ENCODE peak calls at places on chromosomes 16 and 17, in seven cellular contexts. One of them, this sample, is unnamed.
A peak's percentile ranks its signal among the peaks of the same experiment; 100 is the strongest.

GRCh38 chr17:73121513-73121912 is 29.0 kb upstream of the SLC39A11 start:
- DNase-seq in tibial nerve: no peak
- DNase-seq in H9: no peak
- DNase-seq in left lung: no peak
- DNase-seq in tibial artery: no peak
- DNase-seq in cardiac muscle cell: no peak
- DNase-seq in Panc1: no peak
- DNase-seq in this sample: no peak

GRCh38 chr17:15171433-15172047 is 93.6 kb downstream of the PMP22 start:
- DNase-seq in tibial artery: peak; percentile 54
- DNase-seq in cardiac muscle cell: peak; percentile 83
- DNase-seq in left lung: peak; percentile 83
- DNase-seq in H9: peak; percentile 91
- DNase-seq in tibial nerve: peak; percentile 47
- DNase-seq in Panc1: peak; percentile 22
- DNase-seq in this sample: peak; percentile 71

GRCh38 chr16:2798723-2799204 is 494 bp downstream of the PRSS41 start:
- DNase-seq in H9: peak; percentile 24
- DNase-seq in tibial artery: no peak
- DNase-seq in tibial nerve: no peak
- DNase-seq in cardiac muscle cell: no peak
- DNase-seq in left lung: no peak
- DNase-seq in Panc1: no peak
- DNase-seq in this sample: no peak

GRCh38 chr17:64546716-64547115 is 39.9 kb downstream of the CEP95 start:
- DNase-seq in left lung: no peak
- DNase-seq in Panc1: no peak
- DNase-seq in tibial artery: no peak
- DNase-seq in H9: no peak
- DNase-seq in tibial nerve: no peak
- DNase-seq in cardiac muscle cell: no peak
- DNase-seq in this sample: no peak

GRCh38 chr16:56294599-56294998 is 103.3 kb downstream of the GNAO1 start:
- DNase-seq in left lung: no peak
- DNase-seq in tibial nerve: no peak
- DNase-seq in tibial artery: no peak
- DNase-seq in Panc1: no peak
- DNase-seq in cardiac muscle cell: peak; percentile 80
- DNase-seq in H9: no peak
- DNase-seq in this sample: no peak

GRCh38 chr17:64622931-64623654 is 39.0 kb downstream of the SMURF2 start:
- DNase-seq in tibial nerve: no peak
- DNase-seq in tibial artery: no peak
- DNase-seq in Panc1: peak; percentile 55
- DNase-seq in H9: no peak
- DNase-seq in cardiac muscle cell: peak; percentile 72
- DNase-seq in left lung: no peak
- DNase-seq in this sample: no peak

GRCh38 chr17:81869221-81870154 is 1.6 kb downstream of the ARHGDIA start:
- DNase-seq in left lung: no peak
- DNase-seq in cardiac muscle cell: peak; percentile 50
- DNase-seq in Panc1: no peak
- DNase-seq in tibial artery: no peak
- DNase-seq in tibial nerve: no peak
- DNase-seq in H9: peak; percentile 86
- DNase-seq in this sample: peak; percentile 79

GRCh38 chr17:36183811-36184765 is 7.7 kb upstream of the TBC1D3B start:
- DNase-seq in cardiac muscle cell: no peak
- DNase-seq in tibial artery: no peak
- DNase-seq in H9: no peak
- DNase-seq in Panc1: no peak
- DNase-seq in tibial nerve: no peak
- DNase-seq in left lung: peak; percentile 79
- DNase-seq in this sample: no peak

GRCh38 chr16:19523559-19524355 is at the start of gene CCP110:
- DNase-seq in tibial artery: peak; percentile 98
- DNase-seq in cardiac muscle cell: peak; percentile 97
- DNase-seq in left lung: peak; percentile 99
- DNase-seq in tibial nerve: peak; percentile 93
- DNase-seq in Panc1: peak; percentile 89
- DNase-seq in H9: peak; percentile 96
- DNase-seq in this sample: peak; percentile 95

GRCh38 chr17:64118452-64118979 is 11.4 kb downstream of the ERN1 start:
- DNase-seq in tibial nerve: no peak
- DNase-seq in cardiac muscle cell: peak; percentile 52
- DNase-seq in H9: peak; percentile 21
- DNase-seq in tibial artery: peak; percentile 56
- DNase-seq in left lung: no peak
- DNase-seq in Panc1: no peak
- DNase-seq in this sample: peak; percentile 77

GRCh38 chr17:10197721-10198508 is 491 bp downstream of the GAS7 start:
- DNase-seq in left lung: peak; percentile 89
- DNase-seq in tibial artery: no peak
- DNase-seq in Panc1: no peak
- DNase-seq in H9: peak; percentile 49
- DNase-seq in tibial nerve: no peak
- DNase-seq in cardiac muscle cell: no peak
- DNase-seq in this sample: peak; percentile 80

GRCh38 chr16:23678430-23679273 is at the start of gene PLK1:
- DNase-seq in cardiac muscle cell: peak; percentile 87
- DNase-seq in tibial nerve: peak; percentile 41
- DNase-seq in tibial artery: peak; percentile 65
- DNase-seq in Panc1: peak; percentile 71
- DNase-seq in left lung: peak; percentile 95
- DNase-seq in H9: peak; percentile 92
- DNase-seq in this sample: peak; percentile 58

GRCh38 chr16:9114842-9115241 is 23.4 kb downstream of the HAPSTR1 start:
- DNase-seq in left lung: no peak
- DNase-seq in cardiac muscle cell: no peak
- DNase-seq in H9: no peak
- DNase-seq in Panc1: no peak
- DNase-seq in tibial artery: no peak
- DNase-seq in tibial nerve: no peak
- DNase-seq in this sample: no peak

GRCh38 chr17:6497496-6498221 is 53.4 kb downstream of the PIMREG start:
- DNase-seq in left lung: no peak
- DNase-seq in Panc1: no peak
- DNase-seq in tibial artery: no peak
- DNase-seq in cardiac muscle cell: no peak
- DNase-seq in tibial nerve: no peak
- DNase-seq in H9: peak; percentile 72
- DNase-seq in this sample: no peak

GRCh38 chr17:74271902-74272563 is 2.0 kb upstream of the DNAI2 start:
- DNase-seq in Panc1: no peak
- DNase-seq in cardiac muscle cell: peak; percentile 59
- DNase-seq in H9: no peak
- DNase-seq in tibial nerve: peak; percentile 48
- DNase-seq in left lung: no peak
- DNase-seq in tibial artery: peak; percentile 26
- DNase-seq in this sample: no peak

GRCh38 chr16:49183911-49184310 is 97.7 kb downstream of the CBLN1 start:
- DNase-seq in tibial artery: no peak
- DNase-seq in tibial nerve: no peak
- DNase-seq in left lung: no peak
- DNase-seq in cardiac muscle cell: no peak
- DNase-seq in Panc1: no peak
- DNase-seq in H9: peak; percentile 73
- DNase-seq in this sample: no peak

GRCh38 chr16:86587487-86587886 is 9.1 kb downstream of the FOXL1 start:
- DNase-seq in cardiac muscle cell: no peak
- DNase-seq in Panc1: no peak
- DNase-seq in H9: no peak
- DNase-seq in tibial nerve: no peak
- DNase-seq in left lung: no peak
- DNase-seq in tibial artery: no peak
- DNase-seq in this sample: no peak

GRCh38 chr17:285751-286422 is 66.7 kb downstream of the RPH3AL start:
- DNase-seq in tibial artery: no peak
- DNase-seq in tibial nerve: no peak
- DNase-seq in cardiac muscle cell: no peak
- DNase-seq in Panc1: no peak
- DNase-seq in left lung: peak; percentile 62
- DNase-seq in H9: no peak
- DNase-seq in this sample: no peak

GRCh38 chr16:87203060-87203656 is 114.0 kb downstream of the C16orf95 start:
- DNase-seq in tibial artery: peak; percentile 64
- DNase-seq in Panc1: peak; percentile 43
- DNase-seq in left lung: peak; percentile 86
- DNase-seq in tibial nerve: peak; percentile 59
- DNase-seq in H9: peak; percentile 88
- DNase-seq in cardiac muscle cell: peak; percentile 86
- DNase-seq in this sample: peak; percentile 71

GRCh38 chr16:4795181-4795827 is at the start of gene SMIM22:
- DNase-seq in tibial nerve: no peak
- DNase-seq in H9: no peak
- DNase-seq in Panc1: no peak
- DNase-seq in cardiac muscle cell: no peak
- DNase-seq in left lung: peak; percentile 85
- DNase-seq in tibial artery: no peak
- DNase-seq in this sample: peak; percentile 93

GRCh38 chr16:4797805-4798252 is 2.7 kb downstream of the SMIM22 start:
- DNase-seq in H9: no peak
- DNase-seq in cardiac muscle cell: no peak
- DNase-seq in Panc1: no peak
- DNase-seq in tibial nerve: no peak
- DNase-seq in tibial artery: no peak
- DNase-seq in left lung: no peak
- DNase-seq in this sample: no peak

GRCh38 chr16:4795828-4796572 is 831 bp downstream of the SMIM22 start:
- DNase-seq in Panc1: no peak
- DNase-seq in tibial artery: no peak
- DNase-seq in H9: no peak
- DNase-seq in cardiac muscle cell: no peak
- DNase-seq in left lung: no peak
- DNase-seq in tibial nerve: no peak
- DNase-seq in this sample: no peak

GRCh38 chr16:4798456-4798855 is 3.3 kb downstream of the SMIM22 start:
- DNase-seq in H9: no peak
- DNase-seq in Panc1: no peak
- DNase-seq in tibial nerve: no peak
- DNase-seq in cardiac muscle cell: no peak
- DNase-seq in tibial artery: no peak
- DNase-seq in left lung: no peak
- DNase-seq in this sample: no peak

GRCh38 chr16:4796982-4797804 is 2.0 kb downstream of the SMIM22 start:
- DNase-seq in cardiac muscle cell: no peak
- DNase-seq in tibial nerve: no peak
- DNase-seq in H9: no peak
- DNase-seq in tibial artery: no peak
- DNase-seq in Panc1: no peak
- DNase-seq in left lung: no peak
- DNase-seq in this sample: no peak
- TF ChIP-seq CTCF in cardiac muscle cell: no peak
- TF ChIP-seq CTCF in tibial nerve: no peak
- TF ChIP-seq CTCF in H9: no peak
- TF ChIP-seq CTCF in tibial artery: no peak
- TF ChIP-seq CTCF in Panc1: no peak
- TF ChIP-seq CTCF in left lung: no peak
- TF ChIP-seq CTCF in this sample: no peak

GRCh38 chr17:8160741-8161221 is 2.0 kb downstream of the VAMP2 start:
- DNase-seq in Panc1: no peak
- DNase-seq in left lung: no peak
- DNase-seq in H9: no peak
- DNase-seq in tibial nerve: no peak
- DNase-seq in cardiac muscle cell: no peak
- DNase-seq in tibial artery: no peak
- DNase-seq in this sample: no peak

GRCh38 chr17:8159032-8159400 is 3.7 kb downstream of the VAMP2 start:
- DNase-seq in tibial artery: no peak
- DNase-seq in left lung: no peak
- DNase-seq in cardiac muscle cell: no peak
- DNase-seq in tibial nerve: no peak
- DNase-seq in Panc1: no peak
- DNase-seq in H9: no peak
- DNase-seq in this sample: no peak

GRCh38 chr17:8160224-8160577 is 2.5 kb downstream of the VAMP2 start:
- DNase-seq in tibial artery: no peak
- DNase-seq in H9: no peak
- DNase-seq in cardiac muscle cell: no peak
- DNase-seq in Panc1: no peak
- DNase-seq in tibial nerve: no peak
- DNase-seq in left lung: no peak
- DNase-seq in this sample: no peak

GRCh38 chr17:8158267-8159031 is 4.3 kb downstream of the VAMP2 start:
- DNase-seq in tibial nerve: peak; percentile 96
- DNase-seq in left lung: peak; percentile 91
- DNase-seq in Panc1: peak; percentile 90
- DNase-seq in tibial artery: peak; percentile 97
- DNase-seq in H9: peak; percentile 95
- DNase-seq in cardiac muscle cell: peak; percentile 93
- DNase-seq in this sample: peak; percentile 88

DNA sequence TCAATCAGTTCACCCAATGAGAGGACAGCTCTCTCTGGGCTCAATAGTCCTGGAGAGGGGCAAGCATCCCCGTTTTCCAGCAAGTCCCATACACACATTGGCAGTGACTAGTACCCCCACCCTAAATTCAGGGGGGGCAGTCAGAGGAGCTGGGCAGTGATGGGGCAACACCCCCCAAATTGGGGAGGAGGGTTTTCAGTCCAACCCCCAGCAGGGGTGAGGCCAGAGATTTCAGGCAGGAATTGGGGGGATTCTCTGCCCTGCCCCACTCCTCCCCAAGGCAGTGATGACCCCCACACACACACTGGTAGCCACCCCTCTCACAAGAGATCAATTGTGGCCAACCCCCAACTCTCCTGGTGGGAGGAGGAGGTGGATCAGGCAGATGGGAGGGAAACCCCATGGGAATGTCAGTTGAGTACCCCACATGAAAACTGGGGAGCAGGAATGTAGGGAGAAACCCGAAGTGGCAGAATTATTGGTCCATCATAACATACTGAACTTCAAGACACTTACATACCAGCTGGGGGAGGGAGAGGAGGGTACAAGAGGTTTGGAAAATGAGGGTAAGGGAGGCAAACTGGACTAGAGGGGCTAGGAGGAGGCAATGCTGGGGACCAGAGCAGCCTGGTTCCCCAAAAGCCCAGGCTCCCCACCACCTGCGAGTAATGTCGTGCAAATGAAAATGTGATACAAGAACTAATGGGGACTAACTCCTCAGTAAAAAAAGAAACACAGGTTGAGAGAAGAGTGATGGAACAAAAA is 3.1 kb downstream of the VAMP2 start:
- DNase-seq in Panc1: no peak
- DNase-seq in cardiac muscle cell: no peak
- DNase-seq in tibial artery: no peak
- DNase-seq in tibial nerve: no peak
- DNase-seq in left lung: no peak
- DNase-seq in H9: no peak
- DNase-seq in this sample: no peak
- H3K4me1 ChIP-seq in Panc1: peaks cover 34% of the 10 kb centered on the region
- H3K4me1 ChIP-seq in cardiac muscle cell: peaks cover 22% of the 10 kb centered on the region
- H3K4me1 ChIP-seq in tibial artery: peaks cover 30% of the 10 kb centered on the region
- H3K4me1 ChIP-seq in tibial nerve: peaks cover 34% of the 10 kb centered on the region
- H3K4me1 ChIP-seq in left lung: peaks cover 84% of the 10 kb centered on the region
- H3K4me1 ChIP-seq in H9: peaks cover 3% of the 10 kb centered on the region
- H3K4me1 ChIP-seq in this sample: peaks cover 32% of the 10 kb centered on the region

GRCh38 chr17:69909389-69909788 is 165.6 kb upstream of the KCNJ16 start:
- DNase-seq in left lung: no peak
- DNase-seq in Panc1: no peak
- DNase-seq in cardiac muscle cell: no peak
- DNase-seq in tibial artery: no peak
- DNase-seq in H9: no peak
- DNase-seq in tibial nerve: no peak
- DNase-seq in this sample: no peak
- H3K9me3 ChIP-seq in left lung: no peaks in the 10 kb centered on the region
- H3K9me3 ChIP-seq in Panc1: no peaks in the 10 kb centered on the region
- H3K9me3 ChIP-seq in cardiac muscle cell: no peaks in the 10 kb centered on the region
- H3K9me3 ChIP-seq in tibial artery: no peaks in the 10 kb centered on the region
- H3K9me3 ChIP-seq in H9: no peaks in the 10 kb centered on the region
- H3K9me3 ChIP-seq in tibial nerve: no peaks in the 10 kb centered on the region
- H3K9me3 ChIP-seq in this sample: no peaks in the 10 kb centered on the region

GRCh38 chr17:77606865-77607210 is 351.7 kb upstream of the TNRC6C start:
- DNase-seq in tibial nerve: no peak
- DNase-seq in left lung: no peak
- DNase-seq in H9: no peak
- DNase-seq in Panc1: no peak
- DNase-seq in tibial artery: no peak
- DNase-seq in cardiac muscle cell: no peak
- DNase-seq in this sample: no peak
- TF ChIP-seq CTCF in tibial nerve: no peak
- TF ChIP-seq CTCF in left lung: no peak
- TF ChIP-seq CTCF in H9: peak; percentile 46
- TF ChIP-seq CTCF in Panc1: no peak
- TF ChIP-seq CTCF in tibial artery: no peak
- TF ChIP-seq CTCF in cardiac muscle cell: no peak
- TF ChIP-seq CTCF in this sample: no peak

This sample was measured in pancreas.